ENCODE peak calls at places on chromosomes 6 and 20, in five cellular contexts. One of them, this sample, is unnamed.

GRCh38 chr20:10250902-10251301 is 32.3 kb downstream of the SNAP25 start:
- DNase-seq in BJ: no peak
- DNase-seq in tibial artery: no peak
- DNase-seq in aorta: no peak
- DNase-seq in GDM1: no peak
- DNase-seq in this sample: no peak

GRCh38 chr20:42678895-42679294 is 510.8 kb downstream of the PTPRT start:
- DNase-seq in BJ: no peak
- DNase-seq in tibial artery: no peak
- DNase-seq in aorta: no peak
- DNase-seq in GDM1: no peak
- DNase-seq in this sample: no peak

GRCh38 chr6:155313602-155314091 is 637 bp downstream of the TFB1M start:
- DNase-seq in BJ: no peak
- DNase-seq in tibial artery: no peak
- DNase-seq in aorta: no peak
- DNase-seq in GDM1: no peak
- DNase-seq in this sample: no peak

GRCh38 chr20:12682613-12683012 is 326.2 kb upstream of the SPTLC3 start:
- DNase-seq in BJ: no peak
- DNase-seq in tibial artery: no peak
- DNase-seq in aorta: no peak
- DNase-seq in GDM1: no peak
- DNase-seq in this sample: no peak

GRCh38 chr6:3610206-3610605 is 141.3 kb downstream of the PXDC1 start:
- DNase-seq in BJ: no peak
- DNase-seq in tibial artery: no peak
- DNase-seq in aorta: no peak
- DNase-seq in GDM1: no peak
- DNase-seq in this sample: no peak

GRCh38 chr6:41539204-41539603 is 7.0 kb upstream of the FOXP4 start:
- DNase-seq in BJ: no peak
- DNase-seq in tibial artery: no peak
- DNase-seq in aorta: no peak
- DNase-seq in GDM1: no peak
- DNase-seq in this sample: no peak

GRCh38 chr6:137487947-137488735 is 6.1 kb downstream of the OLIG3 start:
- DNase-seq in BJ: no peak
- DNase-seq in tibial artery: no peak
- DNase-seq in aorta: no peak
- DNase-seq in GDM1: no peak
- DNase-seq in this sample: no peak

GRCh38 chr20:13183005-13183404 is 38.1 kb upstream of the ISM1 start:
- DNase-seq in BJ: no peak
- DNase-seq in tibial artery: no peak
- DNase-seq in aorta: no peak
- DNase-seq in GDM1: no peak
- DNase-seq in this sample: no peak

GRCh38 chr6:10416516-10416862 is 1.6 kb upstream of the TFAP2A start:
- DNase-seq in BJ: no peak
- DNase-seq in tibial artery: no peak
- DNase-seq in aorta: no peak
- DNase-seq in GDM1: no peak
- DNase-seq in this sample: no peak

GRCh38 chr6:123587838-123588545 is 48.8 kb downstream of the TRDN start:
- DNase-seq in BJ: no peak
- DNase-seq in tibial artery: no peak
- DNase-seq in aorta: no peak
- DNase-seq in GDM1: no peak
- DNase-seq in this sample: no peak

This sample was measured in lower lobe of right lung.